ENCODE peak calls at places on chromosome 2, in eight cellular contexts. One of them, this sample, is unnamed. For H3K9me3, the result is how much of the 10 kb centered on the place peaks cover.

GRCh38 chr2:60321816-60322215 is 231.6 kb downstream of the BCL11A start:
- DNase-seq in K562: no peak
- DNase-seq in heart right ventricle: no peak
- DNase-seq in GM23248: no peak
- DNase-seq in sigmoid colon: no peak
- DNase-seq in IMR-90: no peak
- DNase-seq in tibial artery: no peak
- DNase-seq in prostate gland: no peak
- DNase-seq in this sample: no peak

GRCh38 chr2:130796280-130796679 is 40.4 kb upstream of the ARHGEF4 start:
- DNase-seq in K562: no peak
- DNase-seq in heart right ventricle: no peak
- DNase-seq in GM23248: no peak
- DNase-seq in sigmoid colon: no peak
- DNase-seq in IMR-90: no peak
- DNase-seq in tibial artery: no peak
- DNase-seq in prostate gland: no peak
- DNase-seq in this sample: no peak

GRCh38 chr2:204914708-204915107 is 369.4 kb downstream of the PARD3B start:
- DNase-seq in K562: no peak
- DNase-seq in heart right ventricle: no peak
- DNase-seq in GM23248: no peak
- DNase-seq in sigmoid colon: peak
- DNase-seq in IMR-90: no peak
- DNase-seq in tibial artery: no peak
- DNase-seq in prostate gland: no peak
- DNase-seq in this sample: no peak

GRCh38 chr2:225429718-225430117 is 30.2 kb downstream of the NYAP2 start:
- DNase-seq in K562: no peak
- DNase-seq in heart right ventricle: no peak
- DNase-seq in GM23248: peak
- DNase-seq in sigmoid colon: no peak
- DNase-seq in IMR-90: peak
- DNase-seq in tibial artery: no peak
- DNase-seq in prostate gland: no peak
- DNase-seq in this sample: no peak

GRCh38 chr2:209721497-209721896 is 50.1 kb upstream of the UNC80 start:
- DNase-seq in K562: no peak
- DNase-seq in heart right ventricle: no peak
- DNase-seq in GM23248: peak
- DNase-seq in sigmoid colon: no peak
- DNase-seq in IMR-90: no peak
- DNase-seq in tibial artery: no peak
- DNase-seq in prostate gland: no peak
- DNase-seq in this sample: no peak

GRCh38 chr2:24635181-24635580 is 144.1 kb downstream of the NCOA1 start:
- DNase-seq in K562: no peak
- DNase-seq in heart right ventricle: no peak
- DNase-seq in GM23248: peak
- DNase-seq in sigmoid colon: no peak
- DNase-seq in IMR-90: peak
- DNase-seq in tibial artery: no peak
- DNase-seq in prostate gland: no peak
- DNase-seq in this sample: no peak

GRCh38 chr2:16168506-16169264 is 228.3 kb downstream of the MYCN start:
- DNase-seq in K562: no peak
- DNase-seq in heart right ventricle: no peak
- DNase-seq in GM23248: no peak
- DNase-seq in sigmoid colon: no peak
- DNase-seq in IMR-90: no peak
- DNase-seq in tibial artery: no peak
- DNase-seq in prostate gland: no peak
- DNase-seq in this sample: no peak

GRCh38 chr2:234136461-234136860 is 86.0 kb downstream of the SPP2 start:
- DNase-seq in K562: no peak
- DNase-seq in heart right ventricle: no peak
- DNase-seq in GM23248: no peak
- DNase-seq in sigmoid colon: no peak
- DNase-seq in IMR-90: no peak
- DNase-seq in tibial artery: no peak
- DNase-seq in prostate gland: no peak
- DNase-seq in this sample: no peak

GRCh38 chr2:149307014-149307413 is 23.4 kb upstream of the LYPD6 start:
- DNase-seq in K562: no peak
- DNase-seq in heart right ventricle: no peak
- DNase-seq in GM23248: no peak
- DNase-seq in sigmoid colon: no peak
- DNase-seq in IMR-90: no peak
- DNase-seq in tibial artery: no peak
- DNase-seq in prostate gland: no peak
- DNase-seq in this sample: no peak

GRCh38 chr2:142010871-142011270 is 119.9 kb downstream of the LRP1B start:
- DNase-seq in K562: no peak
- DNase-seq in heart right ventricle: no peak
- DNase-seq in GM23248: peak
- DNase-seq in sigmoid colon: no peak
- DNase-seq in IMR-90: no peak
- DNase-seq in tibial artery: no peak
- DNase-seq in prostate gland: no peak
- DNase-seq in this sample: no peak

GRCh38 chr2:38959938-38960608 is 70.4 kb downstream of the ARHGEF33 start:
- DNase-seq in K562: no peak
- DNase-seq in heart right ventricle: peak
- DNase-seq in GM23248: peak
- DNase-seq in sigmoid colon: peak
- DNase-seq in IMR-90: peak
- DNase-seq in tibial artery: peak
- DNase-seq in prostate gland: peak
- DNase-seq in this sample: peak

GRCh38 chr2:42602218-42602936 is 33.9 kb downstream of the MTA3 start:
- DNase-seq in K562: no peak
- DNase-seq in heart right ventricle: no peak
- DNase-seq in GM23248: no peak
- DNase-seq in sigmoid colon: no peak
- DNase-seq in IMR-90: no peak
- DNase-seq in tibial artery: no peak
- DNase-seq in prostate gland: no peak
- DNase-seq in this sample: no peak

GRCh38 chr2:101558740-101559508 is 84.0 kb upstream of the RFX8 start:
- DNase-seq in K562: no peak
- DNase-seq in heart right ventricle: no peak
- DNase-seq in GM23248: peak
- DNase-seq in sigmoid colon: no peak
- DNase-seq in IMR-90: peak
- DNase-seq in tibial artery: no peak
- DNase-seq in prostate gland: no peak
- DNase-seq in this sample: no peak

GRCh38 chr2:86194751-86195054 is 559 bp downstream of the IMMT start:
- DNase-seq in K562: no peak
- DNase-seq in heart right ventricle: peak
- DNase-seq in GM23248: no peak
- DNase-seq in sigmoid colon: no peak
- DNase-seq in IMR-90: no peak
- DNase-seq in tibial artery: no peak
- DNase-seq in prostate gland: peak
- DNase-seq in this sample: no peak

GRCh38 chr2:62114564-62114963 is 81.4 kb upstream of the B3GNT2 start:
- DNase-seq in K562: no peak
- DNase-seq in heart right ventricle: peak
- DNase-seq in GM23248: no peak
- DNase-seq in sigmoid colon: peak
- DNase-seq in IMR-90: no peak
- DNase-seq in tibial artery: no peak
- DNase-seq in prostate gland: no peak
- DNase-seq in this sample: no peak

GRCh38 chr2:171490577-171490976 is 31.7 kb upstream of the CYBRD1 start:
- DNase-seq in K562: no peak
- DNase-seq in heart right ventricle: no peak
- DNase-seq in GM23248: no peak
- DNase-seq in sigmoid colon: no peak
- DNase-seq in IMR-90: no peak
- DNase-seq in tibial artery: no peak
- DNase-seq in prostate gland: no peak
- DNase-seq in this sample: no peak

GRCh38 chr2:38496927-38497669 is 105.6 kb downstream of the HNRNPLL start:
- DNase-seq in K562: no peak
- DNase-seq in heart right ventricle: peak
- DNase-seq in GM23248: peak
- DNase-seq in sigmoid colon: no peak
- DNase-seq in IMR-90: no peak
- DNase-seq in tibial artery: no peak
- DNase-seq in prostate gland: no peak
- DNase-seq in this sample: peak

GRCh38 chr2:190791347-190791982 is 89.2 kb upstream of the GLS start:
- DNase-seq in K562: no peak
- DNase-seq in heart right ventricle: peak
- DNase-seq in GM23248: peak
- DNase-seq in sigmoid colon: no peak
- DNase-seq in IMR-90: peak
- DNase-seq in tibial artery: no peak
- DNase-seq in prostate gland: no peak
- DNase-seq in this sample: peak

GRCh38 chr2:37614061-37614802 is 57.2 kb downstream of the CDC42EP3 start:
- DNase-seq in K562: no peak
- DNase-seq in heart right ventricle: no peak
- DNase-seq in GM23248: peak
- DNase-seq in sigmoid colon: peak
- DNase-seq in IMR-90: peak
- DNase-seq in tibial artery: peak
- DNase-seq in prostate gland: no peak
- DNase-seq in this sample: no peak

GRCh38 chr2:112867701-112868631 is 31.4 kb upstream of the IL1B start:
- DNase-seq in K562: no peak
- DNase-seq in heart right ventricle: no peak
- DNase-seq in GM23248: peak
- DNase-seq in sigmoid colon: no peak
- DNase-seq in IMR-90: no peak
- DNase-seq in tibial artery: peak
- DNase-seq in prostate gland: no peak
- DNase-seq in this sample: no peak

GRCh38 chr2:163657257-163657656 is 78.6 kb downstream of the FIGN start:
- DNase-seq in K562: no peak
- DNase-seq in heart right ventricle: no peak
- DNase-seq in GM23248: no peak
- DNase-seq in sigmoid colon: no peak
- DNase-seq in IMR-90: peak
- DNase-seq in tibial artery: no peak
- DNase-seq in prostate gland: no peak
- DNase-seq in this sample: no peak

GRCh38 chr2:105888625-105889024 is 143.9 kb downstream of the NCK2 start:
- DNase-seq in K562: no peak
- DNase-seq in heart right ventricle: no peak
- DNase-seq in GM23248: peak
- DNase-seq in sigmoid colon: no peak
- DNase-seq in IMR-90: no peak
- DNase-seq in tibial artery: no peak
- DNase-seq in prostate gland: no peak
- DNase-seq in this sample: no peak

GRCh38 chr2:109549016-109549595 is 64.7 kb downstream of the SEPTIN10 start:
- DNase-seq in K562: no peak
- DNase-seq in heart right ventricle: no peak
- DNase-seq in GM23248: peak
- DNase-seq in sigmoid colon: no peak
- DNase-seq in IMR-90: no peak
- DNase-seq in tibial artery: no peak
- DNase-seq in prostate gland: no peak
- DNase-seq in this sample: no peak

GRCh38 chr2:109545828-109546713 is 67.7 kb downstream of the SEPTIN10 start:
- DNase-seq in K562: peak
- DNase-seq in heart right ventricle: peak
- DNase-seq in GM23248: peak
- DNase-seq in sigmoid colon: peak
- DNase-seq in IMR-90: peak
- DNase-seq in tibial artery: peak
- DNase-seq in prostate gland: peak
- DNase-seq in this sample: peak

GRCh38 chr2:109542384-109542783 is 71.4 kb downstream of the SEPTIN10 start:
- DNase-seq in K562: no peak
- DNase-seq in heart right ventricle: no peak
- DNase-seq in GM23248: no peak
- DNase-seq in sigmoid colon: no peak
- DNase-seq in IMR-90: peak
- DNase-seq in tibial artery: no peak
- DNase-seq in prostate gland: no peak
- DNase-seq in this sample: no peak

GRCh38 chr2:109547280-109547679 is 66.5 kb downstream of the SEPTIN10 start:
- DNase-seq in K562: no peak
- DNase-seq in heart right ventricle: no peak
- DNase-seq in GM23248: no peak
- DNase-seq in sigmoid colon: no peak
- DNase-seq in IMR-90: no peak
- DNase-seq in tibial artery: no peak
- DNase-seq in prostate gland: no peak
- DNase-seq in this sample: no peak
- H3K27ac ChIP-seq in K562: no peak
- H3K27ac ChIP-seq in heart right ventricle: no peak
- H3K27ac ChIP-seq in GM23248: peak
- H3K27ac ChIP-seq in sigmoid colon: no peak
- H3K27ac ChIP-seq in IMR-90: no peak
- H3K27ac ChIP-seq in tibial artery: no peak
- H3K27ac ChIP-seq in prostate gland: no peak
- H3K27ac ChIP-seq in this sample: no peak

DNA sequence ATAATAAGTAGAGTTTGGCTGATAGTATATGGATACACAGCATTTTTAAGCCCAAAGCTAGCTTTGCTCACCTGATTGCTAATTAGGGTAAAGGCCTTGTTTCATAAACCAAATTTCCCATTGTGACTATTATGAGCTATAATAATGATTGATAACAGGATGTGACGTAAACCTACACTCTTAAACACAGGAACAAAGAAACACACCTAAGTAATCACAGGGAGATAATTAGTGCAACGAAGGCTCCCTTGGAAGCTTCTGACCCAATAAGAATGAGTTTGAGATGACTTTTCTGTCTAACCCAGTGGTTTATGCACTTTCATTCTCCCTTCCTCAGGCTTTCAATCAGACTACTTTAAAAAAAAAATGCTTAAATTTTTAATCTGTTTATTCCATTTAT is 683.2 kb downstream of the SATB2 start:
- DNase-seq in K562: no peak
- DNase-seq in heart right ventricle: no peak
- DNase-seq in GM23248: no peak
- DNase-seq in sigmoid colon: no peak
- DNase-seq in IMR-90: no peak
- DNase-seq in tibial artery: no peak
- DNase-seq in prostate gland: no peak
- DNase-seq in this sample: no peak
- H3K4me3 ChIP-seq in K562: no peak
- H3K4me3 ChIP-seq in heart right ventricle: no peak
- H3K4me3 ChIP-seq in GM23248: no peak
- H3K4me3 ChIP-seq in sigmoid colon: no peak
- H3K4me3 ChIP-seq in IMR-90: no peak
- H3K4me3 ChIP-seq in tibial artery: no peak
- H3K4me3 ChIP-seq in prostate gland: no peak
- H3K4me3 ChIP-seq in this sample: no peak

GRCh38 chr2:123840016-123840415 is 185.1 kb upstream of the CNTNAP5 start:
- DNase-seq in K562: no peak
- DNase-seq in heart right ventricle: no peak
- DNase-seq in GM23248: no peak
- DNase-seq in sigmoid colon: no peak
- DNase-seq in IMR-90: no peak
- DNase-seq in tibial artery: no peak
- DNase-seq in prostate gland: no peak
- DNase-seq in this sample: no peak
- H3K9me3 ChIP-seq in K562: under half
- H3K9me3 ChIP-seq in heart right ventricle: under half
- H3K9me3 ChIP-seq in GM23248: under half
- H3K9me3 ChIP-seq in sigmoid colon: under half
- H3K9me3 ChIP-seq in IMR-90: under half
- H3K9me3 ChIP-seq in tibial artery: under half
- H3K9me3 ChIP-seq in prostate gland: under half
- H3K9me3 ChIP-seq in this sample: under half

GRCh38 chr2:216426938-216427337 is 14.7 kb downstream of the SMARCAL1 start:
- DNase-seq in K562: no peak
- DNase-seq in heart right ventricle: no peak
- DNase-seq in GM23248: peak
- DNase-seq in sigmoid colon: no peak
- DNase-seq in IMR-90: peak
- DNase-seq in tibial artery: no peak
- DNase-seq in prostate gland: no peak
- DNase-seq in this sample: no peak
- H3K27ac ChIP-seq in K562: no peak
- H3K27ac ChIP-seq in heart right ventricle: peak
- H3K27ac ChIP-seq in GM23248: peak
- H3K27ac ChIP-seq in sigmoid colon: no peak
- H3K27ac ChIP-seq in IMR-90: no peak
- H3K27ac ChIP-seq in tibial artery: no peak
- H3K27ac ChIP-seq in prostate gland: no peak
- H3K27ac ChIP-seq in this sample: peak